ENCODE peak calls at places on chromosomes 12 and 14, in four cellular contexts. B is ovary; X is stomach; Z is CD4-positive, alpha-beta T cell. N is an unnamed sample. For H3K9me3, the result is how much of the 10 kb centered on the place peaks cover.

GRCh38 chr12:110012137-110012536 is 12.9 kb downstream of the ANKRD13A start:
- DNase-seq in B (no peak), Z (no peak), X (no peak), N (no peak)

GRCh38 chr12:12561305-12562015 is 1.2 kb downstream of the DUSP16 start:
- DNase-seq in B (peak), X (peak), Z (peak), N (peak)

GRCh38 chr14:50830044-50830931 is 674 bp downstream of the NIN start:
- DNase-seq in Z (peak), B (peak), X (peak), N (peak)

GRCh38 chr14:72402429-72402772 is 470.2 kb downstream of the RGS6 start:
- DNase-seq in X (no peak), Z (no peak), B (no peak), N (no peak)

GRCh38 chr12:54404061-54405004 is 14.7 kb downstream of the ITGA5 start:
- DNase-seq in X (peak), B (peak), Z (peak), N (no peak)

GRCh38 chr12:88516811-88517210 is 63.5 kb downstream of the KITLG start:
- DNase-seq in Z (no peak), B (no peak), X (no peak), N (no peak)

GRCh38 chr14:57632649-57633048 is 139.0 kb upstream of the CCDC198 start:
- DNase-seq in B (no peak), Z (no peak), X (no peak), N (no peak)

GRCh38 chr14:76056128-76056527 is 70.6 kb downstream of the IFT43 start:
- DNase-seq in Z (no peak), X (no peak), B (no peak), N (no peak)

GRCh38 chr14:22726012-22726411 is 40.5 kb upstream of the OXA1L start:
- DNase-seq in X (no peak), Z (no peak), B (no peak), N (no peak)

GRCh38 chr12:61810486-61810885 is 449.7 kb upstream of the USP15 start:
- DNase-seq in X (no peak), B (no peak), Z (no peak), N (no peak)

GRCh38 chr12:116797885-116798284 is 59.8 kb downstream of the RNFT2 start:
- DNase-seq in B (no peak), X (no peak), Z (no peak), N (no peak)

GRCh38 chr12:9221476-9221875 is 13.3 kb upstream of the PZP start:
- DNase-seq in Z (no peak), B (no peak), X (no peak), N (no peak)

GRCh38 chr14:102633906-102634595 is 41.6 kb downstream of the RCOR1 start:
- DNase-seq in Z (no peak), X (no peak), B (no peak), N (no peak)

GRCh38 chr14:33945329-33945728 is 5.5 kb downstream of the EGLN3 start:
- DNase-seq in X (no peak), B (no peak), Z (no peak), N (no peak)

GRCh38 chr12:27711312-27711682 is 665 bp downstream of the MRPS35 start:
- DNase-seq in B (no peak), Z (no peak), X (no peak), N (no peak)

GRCh38 chr14:39212034-39212433 is 21.7 kb upstream of the MIA2 start:
- DNase-seq in B (no peak), Z (no peak), X (no peak), N (no peak)

GRCh38 chr14:74400328-74400727 is 25.7 kb downstream of the SYNDIG1L start:
- DNase-seq in B (no peak), X (no peak), Z (no peak), N (no peak)

GRCh38 chr14:36068777-36069534 is 107.6 kb downstream of the PTCSC3 start:
- DNase-seq in Z (no peak), B (no peak), X (no peak), N (no peak)

GRCh38 chr14:76777721-76778120 is 16.5 kb downstream of the VASH1 start:
- DNase-seq in Z (no peak), X (no peak), B (no peak), N (no peak)

GRCh38 chr12:108592033-108592909 is 5.6 kb downstream of the TMEM119 start:
- DNase-seq in X (no peak), Z (no peak), B (no peak), N (no peak)

GRCh38 chr14:68278568-68279436 is 459.2 kb downstream of the RAD51B start:
- DNase-seq in B (no peak), Z (no peak), X (no peak), N (no peak)

DNA sequence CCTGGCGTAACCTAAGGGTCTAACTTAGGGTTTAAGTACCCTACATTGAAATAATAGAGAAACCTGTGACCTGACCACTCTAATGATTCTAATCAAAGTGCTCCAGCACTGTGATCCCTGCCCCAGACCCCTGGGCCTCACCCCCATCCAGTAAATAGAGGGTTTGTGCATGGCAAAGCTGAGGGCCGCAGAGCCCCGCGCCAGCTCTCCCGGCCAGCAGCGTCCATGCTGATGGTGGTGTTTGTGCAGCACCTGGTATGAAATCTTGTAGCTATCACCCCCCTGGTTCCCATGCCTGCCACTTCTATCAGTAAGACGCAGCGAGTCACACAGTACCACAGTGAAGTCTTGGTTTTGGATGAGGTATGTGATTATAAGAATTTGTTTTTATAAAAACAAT is 156.1 kb downstream of the CACNA1C start:
- DNase-seq in B (no peak), X (no peak), Z (no peak), N (no peak)
- H3K27ac ChIP-seq in B (no peak), X (no peak), Z (no peak), N (no peak)

GRCh38 chr14:64210211-64210610 is 84.0 kb downstream of the ESR2 start:
- DNase-seq in Z (no peak), B (no peak), X (no peak), N (no peak)

GRCh38 chr14:64212666-64213065 is 81.5 kb downstream of the ESR2 start:
- DNase-seq in X (no peak), B (no peak), Z (no peak), N (no peak)

GRCh38 chr14:64209428-64210165 is 84.6 kb downstream of the ESR2 start:
- DNase-seq in Z (no peak), B (peak), X (no peak), N (peak)

GRCh38 chr14:64208981-64209380 is 85.2 kb downstream of the ESR2 start:
- DNase-seq in B (no peak), X (no peak), Z (no peak), N (no peak)

GRCh38 chr14:64208261-64208660 is 85.9 kb downstream of the ESR2 start:
- DNase-seq in B (no peak), Z (no peak), X (no peak), N (no peak)
- TF ChIP-seq CTCF in B (no peak), Z (no peak), X (no peak), N (no peak)

GRCh38 chr12:34591966-34592365 is 569.7 kb downstream of the ALG10 start:
- DNase-seq in B (no peak), Z (no peak), X (no peak), N (no peak)
- H3K9me3 ChIP-seq in B (under half), Z (half or more), X (half or more), N (under half)

GRCh38 chr12:107375231-107375630 is 281.9 kb upstream of the CRY1 start:
- DNase-seq in Z (no peak), B (no peak), X (no peak), N (no peak)

GRCh38 chr12:107377596-107378385 is 284.4 kb upstream of the CRY1 start:
- DNase-seq in Z (no peak), B (no peak), X (no peak), N (no peak)

GRCh38 chr12:107385518-107385917 is 292.2 kb upstream of the CRY1 start:
- DNase-seq in Z (no peak), B (no peak), X (no peak), N (no peak)

GRCh38 chr12:107384645-107385044 is 291.3 kb upstream of the CRY1 start:
- DNase-seq in B (no peak), Z (no peak), X (no peak), N (no peak)

GRCh38 chr12:107379852-107380567 is 286.7 kb upstream of the CRY1 start:
- DNase-seq in B (no peak), Z (no peak), X (peak), N (peak)
- H3K27ac ChIP-seq in B (no peak), Z (no peak), X (no peak), N (no peak)

GRCh38 chr14:100374270-100374669 is 51.1 kb downstream of the SLC25A47 start:
- DNase-seq in Z (no peak), X (no peak), B (no peak), N (no peak)

GRCh38 chr14:100375273-100375962 is 52.3 kb downstream of the SLC25A47 start:
- DNase-seq in Z (no peak), B (peak), X (peak), N (peak)

GRCh38 chr14:100375963-100376735 is 53.0 kb downstream of the SLC25A47 start:
- DNase-seq in X (peak), Z (peak), B (peak), N (peak)

GRCh38 chr14:100374891-100375272 is 51.7 kb downstream of the SLC25A47 start:
- DNase-seq in X (no peak), Z (no peak), B (no peak), N (no peak)

GRCh38 chr14:100376751-100377171 is 53.6 kb downstream of the SLC25A47 start:
- DNase-seq in Z (no peak), X (no peak), B (no peak), N (no peak)
- TF ChIP-seq CTCF in Z (no peak), X (no peak), B (no peak), N (no peak)

GRCh38 chr12:133063556-133063955 is 17.2 kb upstream of the ZNF140 start:
- DNase-seq in X (no peak), Z (no peak), B (no peak), N (no peak)
- H3K9me3 ChIP-seq in X (half or more), Z (half or more), B (half or more), N (under half)

GRCh38 chr14:61421212-61421923 is 100.0 kb downstream of the PRKCH start:
- DNase-seq in Z (no peak), X (no peak), B (no peak), N (no peak)
- H3K27ac ChIP-seq in Z (no peak), X (no peak), B (no peak), N (no peak)

GRCh38 chr14:88496414-88496813 is 58.4 kb downstream of the PTPN21 start:
- DNase-seq in Z (no peak), X (no peak), B (no peak), N (no peak)

GRCh38 chr14:88490168-88490567 is 64.6 kb downstream of the PTPN21 start:
- DNase-seq in B (no peak), X (no peak), Z (no peak), N (no peak)

GRCh38 chr14:88488897-88489296 is 65.9 kb downstream of the PTPN21 start:
- DNase-seq in B (no peak), Z (no peak), X (no peak), N (no peak)

GRCh38 chr14:88493392-88494185 is 61.2 kb downstream of the PTPN21 start:
- DNase-seq in Z (no peak), X (no peak), B (no peak), N (no peak)

GRCh38 chr14:88492272-88493089 is 62.3 kb downstream of the PTPN21 start:
- DNase-seq in X (peak), B (peak), Z (peak), N (peak)
- TF ChIP-seq CTCF in X (peak), B (peak), Z (peak), N (peak)

DNA sequence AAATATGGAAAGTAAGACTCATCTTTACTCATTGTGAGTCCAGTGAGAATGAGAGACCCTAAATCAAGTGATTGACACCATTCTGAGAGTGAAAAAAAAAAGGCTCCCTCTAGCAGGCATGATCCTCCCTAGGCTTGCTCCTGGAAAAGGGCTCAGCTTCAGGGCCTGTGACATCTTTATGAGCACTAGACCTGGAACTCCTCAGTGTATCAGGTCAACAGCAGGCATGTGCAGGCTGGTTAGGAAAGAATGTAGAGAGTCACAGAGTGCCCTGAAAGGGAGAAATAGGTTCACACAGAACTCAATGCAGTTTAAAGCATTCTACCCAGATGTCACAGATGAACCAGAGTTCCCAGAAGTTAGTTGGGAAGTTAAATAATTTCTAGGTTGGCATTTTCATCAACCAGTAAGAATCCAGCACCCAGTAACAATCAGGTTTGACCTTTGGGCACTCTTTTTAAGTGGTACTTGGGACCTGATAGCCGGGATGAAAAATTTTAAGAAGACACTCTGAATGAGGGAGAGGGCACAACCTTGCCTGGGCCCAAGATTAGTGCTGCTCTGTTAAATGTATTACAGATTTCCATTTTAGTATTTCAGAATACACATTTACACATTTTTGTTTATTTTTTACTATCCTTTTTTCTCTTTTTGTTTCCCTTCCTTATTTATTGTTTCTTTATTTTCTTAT is 828.8 kb downstream of the C12orf50 start:
- DNase-seq in X (no peak), Z (no peak), B (no peak), N (no peak)
- H3K9me3 ChIP-seq in X (under half), Z (under half), B (under half), N (under half)